ENCODE peak calls at places on chromosomes 3 and 15, in four cellular contexts. One of them, this sample, is unnamed.

GRCh38 chr3:79012946-79013362 is 754.8 kb downstream of the ROBO1 start:
- DNase-seq in adrenal gland: no peak
- DNase-seq in Daoy: no peak
- DNase-seq in activated CD4-positive, alpha-beta T cell treated with anti-CD3 and anti-CD28 coated beads, Interleukin-2, amount 10 ng/mL, durations not matched to agents 7 days and 5 days: no peak
- DNase-seq in this sample: no peak

GRCh38 chr15:65057549-65057940 is 10.2 kb downstream of the RASL12 start:
- DNase-seq in adrenal gland: peak
- DNase-seq in Daoy: no peak
- DNase-seq in activated CD4-positive, alpha-beta T cell treated with anti-CD3 and anti-CD28 coated beads, Interleukin-2, amount 10 ng/mL, durations not matched to agents 7 days and 5 days: no peak
- DNase-seq in this sample: no peak

GRCh38 chr15:34944946-34945345 is 24.6 kb downstream of the AQR start:
- DNase-seq in adrenal gland: no peak
- DNase-seq in Daoy: no peak
- DNase-seq in activated CD4-positive, alpha-beta T cell treated with anti-CD3 and anti-CD28 coated beads, Interleukin-2, amount 10 ng/mL, durations not matched to agents 7 days and 5 days: no peak
- DNase-seq in this sample: no peak

GRCh38 chr15:76321171-76321570 is 9.9 kb upstream of the ETFA start:
- DNase-seq in adrenal gland: no peak
- DNase-seq in Daoy: no peak
- DNase-seq in activated CD4-positive, alpha-beta T cell treated with anti-CD3 and anti-CD28 coated beads, Interleukin-2, amount 10 ng/mL, durations not matched to agents 7 days and 5 days: no peak
- DNase-seq in this sample: no peak

GRCh38 chr3:165254812-165255211 is 58.6 kb upstream of the SLITRK3 start:
- DNase-seq in adrenal gland: no peak
- DNase-seq in Daoy: no peak
- DNase-seq in activated CD4-positive, alpha-beta T cell treated with anti-CD3 and anti-CD28 coated beads, Interleukin-2, amount 10 ng/mL, durations not matched to agents 7 days and 5 days: no peak
- DNase-seq in this sample: peak

GRCh38 chr3:196969660-196970546 is 1.3 kb upstream of the PIGZ start:
- DNase-seq in adrenal gland: peak
- DNase-seq in Daoy: peak
- DNase-seq in activated CD4-positive, alpha-beta T cell treated with anti-CD3 and anti-CD28 coated beads, Interleukin-2, amount 10 ng/mL, durations not matched to agents 7 days and 5 days: peak
- DNase-seq in this sample: peak

GRCh38 chr15:38176155-38176554 is 76.5 kb upstream of the SPRED1 start:
- DNase-seq in adrenal gland: no peak
- DNase-seq in Daoy: peak
- DNase-seq in activated CD4-positive, alpha-beta T cell treated with anti-CD3 and anti-CD28 coated beads, Interleukin-2, amount 10 ng/mL, durations not matched to agents 7 days and 5 days: no peak
- DNase-seq in this sample: peak

GRCh38 chr3:18501679-18502343 is 76.7 kb upstream of the SATB1 start:
- DNase-seq in adrenal gland: no peak
- DNase-seq in Daoy: no peak
- DNase-seq in activated CD4-positive, alpha-beta T cell treated with anti-CD3 and anti-CD28 coated beads, Interleukin-2, amount 10 ng/mL, durations not matched to agents 7 days and 5 days: no peak
- DNase-seq in this sample: no peak

GRCh38 chr15:93265046-93265658 is 176.1 kb upstream of the RGMA start:
- DNase-seq in adrenal gland: no peak
- DNase-seq in Daoy: peak
- DNase-seq in activated CD4-positive, alpha-beta T cell treated with anti-CD3 and anti-CD28 coated beads, Interleukin-2, amount 10 ng/mL, durations not matched to agents 7 days and 5 days: no peak
- DNase-seq in this sample: peak

GRCh38 chr3:193906849-193907410 is 229.0 kb upstream of the HES1 start:
- DNase-seq in adrenal gland: no peak
- DNase-seq in Daoy: no peak
- DNase-seq in activated CD4-positive, alpha-beta T cell treated with anti-CD3 and anti-CD28 coated beads, Interleukin-2, amount 10 ng/mL, durations not matched to agents 7 days and 5 days: no peak
- DNase-seq in this sample: no peak

GRCh38 chr15:58232273-58233065 is 94.3 kb downstream of the AQP9 start:
- DNase-seq in adrenal gland: no peak
- DNase-seq in Daoy: no peak
- DNase-seq in activated CD4-positive, alpha-beta T cell treated with anti-CD3 and anti-CD28 coated beads, Interleukin-2, amount 10 ng/mL, durations not matched to agents 7 days and 5 days: no peak
- DNase-seq in this sample: no peak

GRCh38 chr15:51281368-51281967 is 56.9 kb downstream of the CYP19A1 start:
- DNase-seq in adrenal gland: peak
- DNase-seq in Daoy: peak
- DNase-seq in activated CD4-positive, alpha-beta T cell treated with anti-CD3 and anti-CD28 coated beads, Interleukin-2, amount 10 ng/mL, durations not matched to agents 7 days and 5 days: peak
- DNase-seq in this sample: peak

GRCh38 chr3:129409541-129409940 is 18.9 kb downstream of the EFCAB12 start:
- DNase-seq in adrenal gland: no peak
- DNase-seq in Daoy: no peak
- DNase-seq in activated CD4-positive, alpha-beta T cell treated with anti-CD3 and anti-CD28 coated beads, Interleukin-2, amount 10 ng/mL, durations not matched to agents 7 days and 5 days: no peak
- DNase-seq in this sample: peak

GRCh38 chr3:188472331-188472730 is 318.4 kb downstream of the LPP start:
- DNase-seq in adrenal gland: no peak
- DNase-seq in Daoy: no peak
- DNase-seq in activated CD4-positive, alpha-beta T cell treated with anti-CD3 and anti-CD28 coated beads, Interleukin-2, amount 10 ng/mL, durations not matched to agents 7 days and 5 days: no peak
- DNase-seq in this sample: peak

GRCh38 chr3:31621314-31621713 is 88.6 kb downstream of the STT3B start:
- DNase-seq in adrenal gland: no peak
- DNase-seq in Daoy: no peak
- DNase-seq in activated CD4-positive, alpha-beta T cell treated with anti-CD3 and anti-CD28 coated beads, Interleukin-2, amount 10 ng/mL, durations not matched to agents 7 days and 5 days: no peak
- DNase-seq in this sample: peak

This sample was measured in astrocyte of the hippocampus.